ENCODE peak calls at places on chromosomes 4 and X, in six cellular contexts. Q, S, Y, H, P and W are unnamed samples.

GRCh38 chr4:628821-629635 is 3.7 kb downstream of the PDE6B start:
- DNase-seq in Q (no peak), P (no peak), Y (no peak), S (no peak), H (no peak), W (peak; percentile 40)

GRCh38 chr4:141020801-141021261 is 112.4 kb downstream of the RNF150 start:
- DNase-seq in H (no peak), S (no peak), Y (no peak), Q (peak; percentile 86), P (no peak), W (no peak)

GRCh38 chr4:166622425-166622977 is 611.8 kb downstream of the SPOCK3 start:
- DNase-seq in Q (no peak), P (no peak), S (no peak), H (no peak), Y (no peak), W (no peak)

GRCh38 chrX:131827935-131828334 is 195.2 kb upstream of the STK26 start:
- DNase-seq in H (no peak), Y (peak; percentile 32), P (no peak), Q (no peak), S (peak; percentile 87), W (no peak)

GRCh38 chr4:83082777-83083176 is 31.8 kb downstream of the PLAC8 start:
- DNase-seq in H (no peak), P (no peak), S (no peak), Y (no peak), Q (peak; percentile 39), W (no peak)

GRCh38 chr4:243407-243806 is 61.9 kb downstream of the ZNF732 start:
- DNase-seq in P (no peak), Q (no peak), H (no peak), Y (no peak), S (no peak), W (no peak)

GRCh38 chr4:168587326-168588125 is 90.7 kb downstream of the PALLD start:
- DNase-seq in Y (no peak), H (no peak), S (no peak), P (no peak), Q (peak; percentile 95), W (no peak)

GRCh38 chr4:177696438-177696966 is 254.3 kb upstream of the AGA start:
- DNase-seq in Q (peak; percentile 5), H (no peak), S (no peak), P (no peak), Y (no peak), W (no peak)

GRCh38 chr4:65592089-65592488 is 78.2 kb downstream of the EPHA5 start:
- DNase-seq in Q (no peak), Y (no peak), S (no peak), P (no peak), H (no peak), W (no peak)

GRCh38 chrX:14029039-14029424 is 660 bp downstream of the GEMIN8 start:
- DNase-seq in H (no peak), Q (no peak), Y (no peak), S (no peak), P (no peak), W (no peak)

GRCh38 chr4:56127698-56128097 is 179.0 kb downstream of the CEP135 start:
- DNase-seq in S (peak; percentile 77), P (no peak), H (no peak), Q (peak; percentile 41), Y (no peak), W (no peak)

GRCh38 chr4:7733201-7733600 is 206.5 kb downstream of the AFAP1 start:
- DNase-seq in P (no peak), Q (no peak), S (no peak), Y (no peak), H (no peak), W (no peak)

GRCh38 chr4:35229021-35229420 is 1015.3 kb downstream of the ARAP2 start:
- DNase-seq in P (no peak), S (no peak), Q (no peak), Y (no peak), H (no peak), W (no peak)

GRCh38 chrX:136850441-136851175 is 29.9 kb downstream of the RBMX start:
- DNase-seq in H (no peak), Q (no peak), P (no peak), Y (no peak), S (no peak), W (no peak)

GRCh38 chr4:56410247-56410646 is 23.0 kb upstream of the AASDH start:
- DNase-seq in Q (peak; percentile 98), P (no peak), H (no peak), S (peak; percentile 71), Y (no peak), W (no peak)

GRCh38 chrX:134990475-134991473 is at the start of gene SMIM10:
- DNase-seq in H (no peak), S (peak; percentile 87), P (peak; percentile 92), Q (peak; percentile 79), Y (peak; percentile 6), W (peak; percentile 68)

GRCh38 chr4:185467101-185467500 is 4.4 kb downstream of the CCDC110 start:
- DNase-seq in Q (peak; percentile 3), H (no peak), Y (no peak), S (no peak), P (no peak), W (no peak)

GRCh38 chr4:65341557-65341956 is 328.7 kb downstream of the EPHA5 start:
- DNase-seq in Q (no peak), H (no peak), S (no peak), Y (no peak), P (no peak), W (no peak)

GRCh38 chr4:57077550-57078311 is 32.5 kb downstream of the IGFBP7 start:
- DNase-seq in H (no peak), Q (peak; percentile 95), Y (no peak), P (no peak), S (no peak), W (no peak)

GRCh38 chr4:87118826-87119225 is 101.6 kb downstream of the KLHL8 start:
- DNase-seq in Q (peak; percentile 89), P (no peak), S (peak; percentile 17), H (no peak), Y (no peak), W (no peak)

GRCh38 chr4:26141101-26141830 is 179.5 kb upstream of the RBPJ start:
- DNase-seq in S (peak; percentile 60), P (no peak), H (no peak), Y (no peak), Q (no peak), W (no peak)

GRCh38 chrX:69021095-69021494 is 144.2 kb downstream of the PJA1 start:
- DNase-seq in P (peak; percentile 82), Q (no peak), Y (no peak), S (peak; percentile 39), H (no peak), W (no peak)

GRCh38 chrX:37726346-37726745 is 40.8 kb downstream of the XK start:
- DNase-seq in P (no peak), Q (no peak), Y (no peak), H (no peak), S (no peak), W (no peak)

DNA sequence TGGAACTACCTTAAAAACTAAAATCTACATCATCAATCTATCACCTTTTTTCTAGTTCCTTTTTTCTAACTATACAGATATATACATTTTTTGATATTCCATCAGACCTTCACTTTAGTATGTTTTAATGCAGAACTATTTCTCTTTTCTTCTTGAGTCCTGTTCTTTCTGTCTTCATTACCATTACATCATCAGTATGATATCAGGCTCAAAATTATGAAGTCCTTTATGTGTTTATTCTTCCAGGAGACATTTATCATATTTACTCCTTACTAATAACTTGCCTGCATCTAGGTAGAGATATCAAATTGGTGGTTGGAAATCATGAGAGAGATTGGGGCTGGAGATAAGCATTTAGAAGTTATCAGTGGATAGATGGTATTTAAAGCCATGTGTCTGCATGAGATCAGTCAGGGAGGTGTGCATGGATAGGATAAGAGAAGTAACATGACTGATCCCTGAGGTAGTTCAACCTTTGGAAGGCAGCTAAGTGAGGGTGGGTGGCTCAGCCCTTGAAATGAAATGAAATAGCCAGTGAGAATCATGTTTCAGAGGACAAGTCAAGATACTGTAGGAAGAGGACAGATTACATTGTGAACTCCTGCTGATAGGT is 43.1 kb downstream of the MRPL1 start:
- DNase-seq in S (no peak), H (no peak), P (no peak), Y (no peak), Q (no peak), W (no peak)
- H3K4me3 ChIP-seq in S (no peak overlapping the region), H (no peak overlapping the region), P (no peak overlapping the region), Y (no peak overlapping the region), Q (no peak overlapping the region), W (no peak overlapping the region)

GRCh38 chr4:70903282-70903603 is 1.1 kb downstream of the MOB1B start:
- DNase-seq in Q (peak; percentile 34), S (no peak), Y (no peak), H (no peak), P (no peak), W (no peak)
- H3K4me3 ChIP-seq in Q (peak overlapping the region; percentile 73), S (peak overlapping the region; percentile 81), Y (peak overlapping the region; percentile 95), H (peak overlapping the region; percentile 86), P (peak overlapping the region; percentile 67), W (peak overlapping the region; percentile 89)

GRCh38 chrX:40176256-40176978 is 78.7 kb upstream of the BCOR start:
- DNase-seq in H (peak; percentile 68), Q (peak; percentile 32), Y (peak; percentile 82), P (peak; percentile 93), S (peak; percentile 77), W (peak; percentile 74)
- H3K4me3 ChIP-seq in H (peak overlapping the region; percentile 56), Q (peak overlapping the region; percentile 12), Y (peak overlapping the region; percentile 67), P (peak overlapping the region; percentile 28), S (peak overlapping the region; percentile 49), W (peak overlapping the region; percentile 58)

GRCh38 chr4:145773581-145774234 is 93.8 kb downstream of the C4orf51 start:
- DNase-seq in S (no peak), P (no peak), Q (peak; percentile 71), H (no peak), Y (no peak), W (no peak)
- H3K4me3 ChIP-seq in S (no peak overlapping the region), P (no peak overlapping the region), Q (no peak overlapping the region), H (no peak overlapping the region), Y (no peak overlapping the region), W (no peak overlapping the region)

DNA sequence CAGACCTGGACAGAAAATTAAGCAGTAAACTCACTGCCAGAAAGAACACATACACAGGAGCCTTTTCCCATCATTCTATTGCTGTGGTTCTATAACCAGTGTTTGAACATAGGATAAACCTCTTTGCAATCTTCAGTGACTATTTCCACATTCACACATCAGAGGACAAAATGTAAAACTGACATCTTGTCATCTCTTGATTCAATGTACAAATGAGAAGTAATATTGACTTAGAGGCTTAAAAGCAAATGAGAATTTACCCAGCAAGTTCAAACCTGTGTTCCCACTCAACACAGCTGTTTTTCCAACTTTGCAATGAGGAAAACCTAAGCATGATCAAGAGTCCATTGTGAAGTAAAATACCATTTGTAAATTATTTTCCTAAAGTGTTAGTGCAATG is 307.1 kb upstream of the CPXCR1 start:
- DNase-seq in Y (no peak), S (no peak), H (no peak), P (no peak), Q (no peak), W (no peak)
- H3K4me3 ChIP-seq in Y (no peak overlapping the region), S (no peak overlapping the region), H (no peak overlapping the region), P (no peak overlapping the region), Q (no peak overlapping the region), W (no peak overlapping the region)